ENCODE peak calls at places on chromosomes 11 and 22, in six cellular contexts. Z, Y, K, J, B and R are unnamed samples.

GRCh38 chr11:120832609-120833221 is 191.2 kb upstream of the TBCEL start:
- DNase-seq in Y (no peak), B (no peak), K (no peak), J (no peak), Z (no peak), R (no peak)

GRCh38 chr11:114285599-114285998 is 10.6 kb upstream of the NNMT start:
- DNase-seq in Y (no peak), B (no peak), K (no peak), Z (no peak), J (no peak), R (no peak)

GRCh38 chr11:27329867-27330632 is 33.0 kb downstream of the CCDC34 start:
- DNase-seq in J (no peak), K (no peak), Z (no peak), B (no peak), Y (no peak), R (no peak)

GRCh38 chr11:35531246-35531645 is 5.8 kb upstream of the PAMR1 start:
- DNase-seq in B (no peak), Z (no peak), J (no peak), Y (no peak), K (no peak), R (no peak)

GRCh38 chr11:80587906-80588305 is 1147.1 kb upstream of the TENM4 start:
- DNase-seq in Y (no peak), K (no peak), J (no peak), B (no peak), Z (no peak), R (no peak)

GRCh38 chr11:45264839-45265515 is 21.2 kb downstream of the SYT13 start:
- DNase-seq in B (no peak), J (no peak), Z (peak), Y (no peak), K (no peak), R (no peak)

GRCh38 chr11:120555433-120555773 is 43.9 kb downstream of the GRIK4 start:
- DNase-seq in K (no peak), Z (no peak), B (no peak), J (no peak), Y (no peak), R (no peak)

GRCh38 chr22:21642584-21643448 is 714 bp downstream of the SDF2L1 start:
- DNase-seq in B (peak), K (peak), Z (no peak), Y (no peak), J (peak), R (peak)

GRCh38 chr11:61138940-61139339 is 22.3 kb downstream of the VPS37C start:
- DNase-seq in B (no peak), K (no peak), Y (no peak), J (peak), Z (no peak), R (no peak)

GRCh38 chr11:64321533-64321932 is 3.6 kb downstream of the PRDX5 start:
- DNase-seq in Z (no peak), B (no peak), K (no peak), J (no peak), Y (no peak), R (no peak)

GRCh38 chr11:94954753-94955152 is 18.6 kb downstream of the CWC15 start:
- DNase-seq in K (no peak), Y (no peak), B (no peak), J (no peak), Z (no peak), R (no peak)

GRCh38 chr11:83363280-83363679 is 77.1 kb upstream of the CCDC90B start:
- DNase-seq in K (no peak), B (no peak), Z (no peak), J (no peak), Y (no peak), R (no peak)